ENCODE peak calls at places on chromosomes 16 and 17, in seven cellular contexts. H, I, L, Q, J, S and N are unnamed samples.

GRCh38 chr17:77844681-77845080 is 113.8 kb upstream of the TNRC6C start:
- DNase-seq in L (no peak), Q (no peak), S (no peak), J (no peak), I (no peak), H (no peak), N (no peak)

GRCh38 chr16:85479972-85480726 is 133.0 kb upstream of the GSE1 start:
- DNase-seq in J (no peak), H (peak; percentile 16), L (no peak), I (no peak), S (peak; percentile 85), Q (peak; percentile 40), N (no peak)

GRCh38 chr17:21201874-21202273 is 12.1 kb downstream of the TMEM11 start:
- DNase-seq in L (no peak), H (no peak), I (no peak), S (no peak), J (no peak), Q (no peak), N (no peak)

GRCh38 chr17:50186661-50187402 is 14.6 kb downstream of the COL1A1 start:
- DNase-seq in I (no peak), Q (no peak), L (no peak), H (no peak), S (no peak), J (no peak), N (no peak)

GRCh38 chr17:61015966-61016365 is 338.3 kb downstream of the BCAS3 start:
- DNase-seq in S (no peak), I (no peak), H (no peak), Q (no peak), J (no peak), L (peak; percentile 7), N (no peak)

GRCh38 chr17:489758-490329 is 137.2 kb upstream of the RPH3AL start:
- DNase-seq in J (peak; percentile 16), H (peak; percentile 64), Q (peak; percentile 49), I (peak; percentile 60), S (no peak), L (peak; percentile 73), N (peak; percentile 25)

GRCh38 chr16:397736-398332 is 835 bp downstream of the NME4 start:
- DNase-seq in S (no peak), J (peak; percentile 75), Q (peak; percentile 74), I (no peak), H (peak; percentile 33), L (peak; percentile 87), N (peak; percentile 74)

GRCh38 chr16:637081-638018 is 1.2 kb upstream of the METTL26 start:
- DNase-seq in I (no peak), Q (peak; percentile 96), H (peak; percentile 89), L (peak; percentile 92), S (peak; percentile 84), J (peak; percentile 78), N (peak; percentile 100)

GRCh38 chr16:85982563-85982939 is 83.6 kb downstream of the IRF8 start:
- DNase-seq in I (no peak), L (no peak), Q (peak; percentile 49), H (no peak), S (no peak), J (no peak), N (no peak)

GRCh38 chr16:46693598-46693997 is 4.1 kb downstream of the ORC6 start:
- DNase-seq in Q (no peak), J (no peak), L (no peak), I (no peak), H (no peak), S (no peak), N (no peak)

GRCh38 chr16:9489823-9490467 is 398.5 kb downstream of the HAPSTR1 start:
- DNase-seq in S (no peak), L (no peak), H (no peak), I (no peak), J (no peak), Q (peak; percentile 56), N (no peak)

GRCh38 chr17:82495844-82496528 is 23.5 kb upstream of the FOXK2 start:
- DNase-seq in S (peak; percentile 90), Q (no peak), L (no peak), H (no peak), J (no peak), I (no peak), N (no peak)

GRCh38 chr17:10744509-10745000 is 14.7 kb upstream of the TMEM220 start:
- DNase-seq in S (no peak), H (no peak), L (no peak), J (no peak), I (no peak), Q (no peak), N (no peak)

GRCh38 chr17:44355642-44356099 is 8.0 kb downstream of the FAM171A2 start:
- DNase-seq in I (no peak), Q (no peak), H (no peak), L (no peak), J (no peak), S (no peak), N (no peak)

GRCh38 chr16:970379-970765 is 412 bp downstream of the LMF1 start:
- DNase-seq in S (no peak), Q (no peak), J (no peak), I (no peak), H (no peak), L (no peak), N (no peak)

GRCh38 chr16:80974649-80975376 is 31.9 kb downstream of the CMC2 start:
- DNase-seq in J (no peak), L (peak; percentile 8), I (no peak), S (no peak), H (no peak), Q (no peak), N (peak; percentile 24)

GRCh38 chr17:5011928-5012327 is 14.2 kb downstream of the KIF1C start:
- DNase-seq in S (no peak), H (peak; percentile 48), I (no peak), L (peak; percentile 53), Q (no peak), J (no peak), N (no peak)